ENCODE peak calls at places on chromosomes 4 and X, in ten cellular contexts. S is H1; O is suprapubic skin; R is hepatocyte; B is body of pancreas; E is GM23248; U is heart left ventricle; L is CD8-positive, alpha-beta memory T cell; H is endothelial cell of umbilical vein; K is pancreas. V is an unnamed sample.

GRCh38 chr4:135770505-135770904 is 1568.9 kb upstream of the PABPC4L start:
- DNase-seq in H (no peak), E (no peak), S (no peak), B (no peak), R (no peak), O (no peak), L (no peak), U (no peak), K (no peak), V (no peak)

GRCh38 chr4:125951275-125951887 is 636.6 kb downstream of the FAT4 start:
- DNase-seq in H (no peak), L (no peak), K (no peak), E (peak; percentile 70), O (no peak), R (no peak), S (no peak), U (no peak), B (no peak), V (no peak)

GRCh38 chr4:183321079-183321478 is 1.0 kb upstream of the CLDN22 start:
- DNase-seq in R (no peak), L (peak; percentile 51), B (no peak), U (no peak), O (no peak), S (no peak), E (no peak), H (no peak), K (no peak), V (no peak)

GRCh38 chrX:48835524-48836329 is at the start of gene PCSK1N:
- DNase-seq in S (no peak), O (no peak), K (no peak), B (peak; percentile 35), U (no peak), L (peak; percentile 53), E (no peak), R (peak; percentile 62), H (no peak), V (no peak)

GRCh38 chr4:183722738-183723560 is 63.9 kb downstream of the TRAPPC11 start:
- DNase-seq in B (peak; percentile 81), L (peak; percentile 43), K (peak; percentile 87), O (no peak), U (peak; percentile 86), S (peak; percentile 79), E (peak; percentile 52), H (peak; percentile 33), R (peak; percentile 77), V (peak; percentile 72)

GRCh38 chrX:151750511-151750910 is 16.0 kb downstream of the CNGA2 start:
- DNase-seq in R (no peak), U (no peak), H (no peak), L (no peak), K (no peak), O (no peak), B (no peak), S (no peak), E (no peak), V (no peak)

GRCh38 chrX:115561605-115562491 is 874 bp downstream of the PLS3 start:
- DNase-seq in E (peak; percentile 67), S (peak; percentile 52), R (peak; percentile 80), H (peak; percentile 52), U (peak; percentile 66), O (peak; percentile 74), B (peak; percentile 40), L (no peak), K (peak; percentile 72), V (peak; percentile 43)

GRCh38 chr4:35539404-35540055 is 704.8 kb downstream of the ARAP2 start:
- DNase-seq in L (no peak), E (no peak), U (no peak), S (no peak), H (no peak), B (no peak), R (no peak), O (no peak), K (no peak), V (no peak)

GRCh38 chrX:47802589-47802988 is 34.1 kb upstream of the ZNF81 start:
- DNase-seq in K (no peak), B (peak; percentile 16), S (no peak), L (no peak), H (no peak), U (no peak), R (no peak), O (no peak), E (peak; percentile 29), V (no peak)

GRCh38 chr4:180057198-180057821 is 2185.9 kb upstream of the TENM3 start:
- DNase-seq in R (no peak), S (no peak), K (no peak), H (no peak), L (no peak), O (no peak), E (peak; percentile 1), U (no peak), B (no peak), V (no peak)

GRCh38 chrX:9207142-9207541 is 173.2 kb upstream of the FAM9B start:
- DNase-seq in B (no peak), L (no peak), R (no peak), O (no peak), U (no peak), S (no peak), K (no peak), E (no peak), H (no peak), V (no peak)

GRCh38 chr4:19262467-19262866 is 989.2 kb upstream of the SLIT2 start:
- DNase-seq in E (no peak), O (no peak), H (peak; percentile 66), B (no peak), K (no peak), R (no peak), S (no peak), L (no peak), U (no peak), V (no peak)

GRCh38 chr4:120924931-120925330 is 2.4 kb upstream of the PRDM5 start:
- DNase-seq in R (no peak), K (no peak), E (no peak), L (no peak), H (peak; percentile 63), U (no peak), O (no peak), S (no peak), B (no peak), V (no peak)

GRCh38 chr4:142091085-142091513 is 454.7 kb downstream of the IL15 start:
- DNase-seq in B (no peak), E (peak; percentile 98), H (peak; percentile 97), U (no peak), R (no peak), O (no peak), S (no peak), K (no peak), L (no peak), V (no peak)

GRCh38 chrX:142249721-142250120 is 44.6 kb upstream of the MAGEC2 start:
- DNase-seq in R (no peak), K (no peak), S (no peak), U (no peak), E (no peak), L (no peak), H (no peak), B (no peak), O (no peak), V (no peak)

GRCh38 chrX:147735364-147735763 is 176.4 kb upstream of the FMR1 start:
- DNase-seq in K (no peak), R (peak; percentile 13), U (no peak), L (no peak), O (no peak), B (no peak), H (no peak), E (no peak), S (no peak), V (no peak)

GRCh38 chr4:109125084-109125483 is 177.4 kb downstream of the COL25A1 start:
- DNase-seq in H (no peak), R (no peak), K (no peak), O (no peak), B (no peak), S (no peak), U (no peak), L (no peak), E (no peak), V (no peak)

GRCh38 chr4:112284662-112285411 is 867 bp downstream of the TIFA start:
- DNase-seq in U (peak; percentile 59), S (no peak), L (no peak), R (no peak), B (peak; percentile 28), E (peak; percentile 50), K (peak; percentile 68), H (peak; percentile 69), O (no peak), V (peak; percentile 61)
- H3K4me1 ChIP-seq in U (peaks cover 70% of the 10 kb centered on the region), S (peaks cover 2% of the 10 kb centered on the region), L (peaks cover 50% of the 10 kb centered on the region), R (peaks cover 11% of the 10 kb centered on the region), B (peaks cover 46% of the 10 kb centered on the region), E (peaks cover 6% of the 10 kb centered on the region), K (no peaks in the 10 kb centered on the region), H (peaks cover 16% of the 10 kb centered on the region), O (peaks cover 21% of the 10 kb centered on the region), V (no peaks in the 10 kb centered on the region)

DNA sequence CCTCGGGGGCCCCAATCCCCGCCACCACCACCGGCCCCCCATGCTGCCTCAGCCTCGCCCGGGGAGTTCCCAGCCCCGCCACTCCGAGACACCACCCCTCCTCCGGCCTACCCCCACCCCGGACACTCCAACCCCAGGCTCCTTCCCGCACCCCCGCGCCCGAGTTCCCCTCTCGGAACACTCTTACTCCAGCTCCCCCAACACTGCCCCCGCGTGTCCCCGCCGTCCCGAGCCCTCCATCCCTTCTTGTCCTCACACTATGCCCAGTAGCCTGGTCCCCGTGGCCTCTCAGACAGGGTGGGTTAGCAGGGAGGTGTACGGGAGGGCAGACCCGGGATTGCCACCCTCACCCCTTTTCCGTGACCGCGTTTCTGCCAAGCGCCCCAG is 276.1 kb downstream of the BCOR start:
- DNase-seq in U (no peak), B (no peak), L (no peak), O (no peak), S (no peak), H (no peak), K (no peak), R (no peak), E (no peak), V (peak; percentile 63)
- H3K4me3 ChIP-seq in U (peak overlapping the region; percentile 44), B (no peak overlapping the region), L (no peak overlapping the region), O (peak overlapping the region; percentile 47), S (peak overlapping the region; percentile 23), H (no peak overlapping the region), K (peak overlapping the region; percentile 36), R (peak overlapping the region; percentile 49), E (peak overlapping the region; percentile 65), V (no peak overlapping the region)

DNA sequence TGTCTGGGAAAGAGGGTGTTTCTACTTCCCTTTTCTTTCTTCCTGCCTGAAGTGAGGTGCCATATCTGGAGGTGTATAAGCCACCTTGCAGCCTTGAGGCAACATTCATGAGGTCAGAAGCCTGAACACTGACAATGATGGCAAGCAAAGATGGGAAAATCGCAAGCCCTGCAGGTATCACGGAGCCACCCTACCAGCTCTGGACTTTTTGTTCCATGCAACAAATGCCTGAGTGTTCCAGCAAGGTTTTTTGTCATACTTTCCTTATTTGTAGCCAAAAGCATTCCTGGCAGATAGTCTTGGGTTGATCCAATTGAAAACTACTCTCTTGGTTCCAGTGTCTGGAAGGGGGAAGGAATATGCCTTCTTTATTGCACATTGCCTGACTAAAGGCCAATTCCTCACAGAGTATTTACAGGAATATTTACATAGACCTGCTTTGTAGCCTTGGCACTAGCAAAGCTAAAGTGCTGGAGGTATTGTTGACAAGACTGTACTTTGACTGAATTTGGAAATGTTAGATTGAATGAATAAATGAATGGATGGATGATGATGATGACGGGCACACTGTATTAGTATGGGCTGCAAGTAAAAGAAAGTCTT is 14.3 kb upstream of the SOD3 start:
- DNase-seq in S (no peak), E (no peak), H (no peak), B (no peak), R (no peak), U (no peak), O (no peak), K (no peak), L (no peak), V (no peak)
- H3K27ac ChIP-seq in S (no peak overlapping the region), E (no peak overlapping the region), H (no peak overlapping the region), B (no peak overlapping the region), R (no peak overlapping the region), U (no peak overlapping the region), O (peak overlapping the region; percentile 16), K (no peak overlapping the region), L (no peak overlapping the region), V (no peak overlapping the region)

GRCh38 chr4:94574616-94575015 is 122.9 kb downstream of the PDLIM5 start:
- DNase-seq in L (no peak), U (no peak), E (no peak), R (no peak), O (no peak), H (no peak), S (no peak), B (no peak), K (no peak), V (no peak)
- H3K4me1 ChIP-seq in L (no peaks in the 10 kb centered on the region), U (peaks cover 12% of the 10 kb centered on the region), E (peaks cover 36% of the 10 kb centered on the region), R (no peaks in the 10 kb centered on the region), O (peaks cover 9% of the 10 kb centered on the region), H (peaks cover 29% of the 10 kb centered on the region), S (peaks cover 7% of the 10 kb centered on the region), B (peaks cover 12% of the 10 kb centered on the region), K (no peaks in the 10 kb centered on the region), V (peaks cover 3% of the 10 kb centered on the region)